ENCODE peak calls at places on chromosomes 3 and 15, in six cellular contexts. One of them, this sample, is unnamed.
A peak's percentile ranks its signal among the peaks of the same experiment; 100 is the strongest.

GRCh38 chr3:157427906-157428305 is 8.7 kb upstream of the PTX3 start:
- DNase-seq in heart left ventricle: no peak
- DNase-seq in spleen: no peak
- DNase-seq in GM23248: no peak
- DNase-seq in stomach: no peak
- DNase-seq in lower leg skin: no peak
- DNase-seq in this sample: peak; percentile 16

GRCh38 chr15:40234783-40235182 is 4.1 kb upstream of the PAK6 start:
- DNase-seq in heart left ventricle: no peak
- DNase-seq in spleen: no peak
- DNase-seq in GM23248: no peak
- DNase-seq in stomach: no peak
- DNase-seq in lower leg skin: no peak
- DNase-seq in this sample: no peak

GRCh38 chr3:153026026-153026425 is 136.0 kb upstream of the RAP2B start:
- DNase-seq in heart left ventricle: no peak
- DNase-seq in spleen: no peak
- DNase-seq in GM23248: peak; percentile 74
- DNase-seq in stomach: no peak
- DNase-seq in lower leg skin: no peak
- DNase-seq in this sample: no peak

GRCh38 chr3:146498002-146498736 is 28.8 kb upstream of the PLSCR2 start:
- DNase-seq in heart left ventricle: no peak
- DNase-seq in spleen: no peak
- DNase-seq in GM23248: no peak
- DNase-seq in stomach: no peak
- DNase-seq in lower leg skin: no peak
- DNase-seq in this sample: no peak

GRCh38 chr3:30227571-30228301 is 378.7 kb upstream of the TGFBR2 start:
- DNase-seq in heart left ventricle: no peak
- DNase-seq in spleen: no peak
- DNase-seq in GM23248: peak; percentile 89
- DNase-seq in stomach: no peak
- DNase-seq in lower leg skin: no peak
- DNase-seq in this sample: no peak

GRCh38 chr3:164416491-164417222 is 661.6 kb downstream of the SI start:
- DNase-seq in heart left ventricle: no peak
- DNase-seq in spleen: no peak
- DNase-seq in GM23248: peak; percentile 6
- DNase-seq in stomach: no peak
- DNase-seq in lower leg skin: no peak
- DNase-seq in this sample: no peak

GRCh38 chr3:85862893-85863455 is 904.2 kb downstream of the CADM2 start:
- DNase-seq in heart left ventricle: no peak
- DNase-seq in spleen: no peak
- DNase-seq in GM23248: no peak
- DNase-seq in stomach: no peak
- DNase-seq in lower leg skin: no peak
- DNase-seq in this sample: no peak

GRCh38 chr15:98658831-98659699 is 10.7 kb downstream of the IGF1R start:
- DNase-seq in heart left ventricle: no peak
- DNase-seq in spleen: no peak
- DNase-seq in GM23248: peak; percentile 74
- DNase-seq in stomach: no peak
- DNase-seq in lower leg skin: no peak
- DNase-seq in this sample: no peak

GRCh38 chr3:46297658-46298423 is 55.6 kb downstream of the CCR3 start:
- DNase-seq in heart left ventricle: peak; percentile 35
- DNase-seq in spleen: no peak
- DNase-seq in GM23248: peak; percentile 27
- DNase-seq in stomach: no peak
- DNase-seq in lower leg skin: no peak
- DNase-seq in this sample: no peak

GRCh38 chr3:145776782-145777408 is 384.1 kb downstream of the PLOD2 start:
- DNase-seq in heart left ventricle: no peak
- DNase-seq in spleen: no peak
- DNase-seq in GM23248: peak; percentile 69
- DNase-seq in stomach: peak; percentile 60
- DNase-seq in lower leg skin: no peak
- DNase-seq in this sample: no peak

GRCh38 chr3:27675287-27675686 is 46.8 kb downstream of the EOMES start:
- DNase-seq in heart left ventricle: no peak
- DNase-seq in spleen: no peak
- DNase-seq in GM23248: peak; percentile 58
- DNase-seq in stomach: no peak
- DNase-seq in lower leg skin: no peak
- DNase-seq in this sample: no peak

GRCh38 chr15:33112541-33113105 is 81.9 kb downstream of the FMN1 start:
- DNase-seq in heart left ventricle: no peak
- DNase-seq in spleen: no peak
- DNase-seq in GM23248: no peak
- DNase-seq in stomach: no peak
- DNase-seq in lower leg skin: no peak
- DNase-seq in this sample: no peak

GRCh38 chr3:38163117-38163870 is 2.0 kb upstream of the OXSR1 start:
- DNase-seq in heart left ventricle: no peak
- DNase-seq in spleen: no peak
- DNase-seq in GM23248: peak; percentile 33
- DNase-seq in stomach: no peak
- DNase-seq in lower leg skin: peak; percentile 50
- DNase-seq in this sample: no peak

GRCh38 chr15:84816694-84817460 is at the start of gene ALPK3:
- DNase-seq in heart left ventricle: peak; percentile 87
- DNase-seq in spleen: no peak
- DNase-seq in GM23248: no peak
- DNase-seq in stomach: peak; percentile 47
- DNase-seq in lower leg skin: peak; percentile 84
- DNase-seq in this sample: no peak

GRCh38 chr15:67130673-67131601 is 65.5 kb downstream of the SMAD3 start:
- DNase-seq in heart left ventricle: no peak
- DNase-seq in spleen: no peak
- DNase-seq in GM23248: peak; percentile 91
- DNase-seq in stomach: no peak
- DNase-seq in lower leg skin: no peak
- DNase-seq in this sample: no peak

GRCh38 chr3:101803152-101803782 is 24.3 kb downstream of the NXPE3 start:
- DNase-seq in heart left ventricle: no peak
- DNase-seq in spleen: peak; percentile 78
- DNase-seq in GM23248: peak; percentile 77
- DNase-seq in stomach: peak; percentile 42
- DNase-seq in lower leg skin: no peak
- DNase-seq in this sample: no peak

GRCh38 chr3:178270838-178271237 is 265.4 kb upstream of the KCNMB2 start:
- DNase-seq in heart left ventricle: no peak
- DNase-seq in spleen: no peak
- DNase-seq in GM23248: peak; percentile 58
- DNase-seq in stomach: no peak
- DNase-seq in lower leg skin: no peak
- DNase-seq in this sample: no peak

GRCh38 chr15:86055688-86056087 is 24.0 kb upstream of the AGBL1 start:
- DNase-seq in heart left ventricle: no peak
- DNase-seq in spleen: no peak
- DNase-seq in GM23248: no peak
- DNase-seq in stomach: no peak
- DNase-seq in lower leg skin: no peak
- DNase-seq in this sample: no peak

GRCh38 chr3:152321806-152322377 is 53.2 kb downstream of the MBNL1 start:
- DNase-seq in heart left ventricle: no peak
- DNase-seq in spleen: no peak
- DNase-seq in GM23248: no peak
- DNase-seq in stomach: no peak
- DNase-seq in lower leg skin: no peak
- DNase-seq in this sample: no peak

GRCh38 chr3:155554777-155555445 is 190.0 kb downstream of the PLCH1 start:
- DNase-seq in heart left ventricle: no peak
- DNase-seq in spleen: no peak
- DNase-seq in GM23248: no peak
- DNase-seq in stomach: no peak
- DNase-seq in lower leg skin: no peak
- DNase-seq in this sample: no peak

GRCh38 chr15:71749500-71749899 is 60.9 kb upstream of the NR2E3 start:
- DNase-seq in heart left ventricle: no peak
- DNase-seq in spleen: no peak
- DNase-seq in GM23248: no peak
- DNase-seq in stomach: no peak
- DNase-seq in lower leg skin: no peak
- DNase-seq in this sample: no peak

GRCh38 chr3:169390310-169390731 is 273.2 kb downstream of the MECOM start:
- DNase-seq in heart left ventricle: no peak
- DNase-seq in spleen: no peak
- DNase-seq in GM23248: peak; percentile 14
- DNase-seq in stomach: no peak
- DNase-seq in lower leg skin: no peak
- DNase-seq in this sample: no peak

GRCh38 chr3:149245738-149246451 is 24.3 kb upstream of the CP start:
- DNase-seq in heart left ventricle: no peak
- DNase-seq in spleen: no peak
- DNase-seq in GM23248: peak; percentile 86
- DNase-seq in stomach: no peak
- DNase-seq in lower leg skin: no peak
- DNase-seq in this sample: no peak
- H3K4me3 ChIP-seq in heart left ventricle: no peak overlapping the region
- H3K4me3 ChIP-seq in spleen: no peak overlapping the region
- H3K4me3 ChIP-seq in GM23248: peak overlapping the region; percentile 69
- H3K4me3 ChIP-seq in stomach: no peak overlapping the region
- H3K4me3 ChIP-seq in lower leg skin: no peak overlapping the region
- H3K4me3 ChIP-seq in this sample: no peak overlapping the region

GRCh38 chr3:105425153-105425502 is 58.4 kb downstream of the ALCAM start:
- DNase-seq in heart left ventricle: no peak
- DNase-seq in spleen: no peak
- DNase-seq in GM23248: no peak
- DNase-seq in stomach: no peak
- DNase-seq in lower leg skin: no peak
- DNase-seq in this sample: no peak
- H3K4me3 ChIP-seq in heart left ventricle: no peak overlapping the region
- H3K4me3 ChIP-seq in spleen: no peak overlapping the region
- H3K4me3 ChIP-seq in GM23248: no peak overlapping the region
- H3K4me3 ChIP-seq in stomach: no peak overlapping the region
- H3K4me3 ChIP-seq in lower leg skin: no peak overlapping the region
- H3K4me3 ChIP-seq in this sample: no peak overlapping the region

DNA sequence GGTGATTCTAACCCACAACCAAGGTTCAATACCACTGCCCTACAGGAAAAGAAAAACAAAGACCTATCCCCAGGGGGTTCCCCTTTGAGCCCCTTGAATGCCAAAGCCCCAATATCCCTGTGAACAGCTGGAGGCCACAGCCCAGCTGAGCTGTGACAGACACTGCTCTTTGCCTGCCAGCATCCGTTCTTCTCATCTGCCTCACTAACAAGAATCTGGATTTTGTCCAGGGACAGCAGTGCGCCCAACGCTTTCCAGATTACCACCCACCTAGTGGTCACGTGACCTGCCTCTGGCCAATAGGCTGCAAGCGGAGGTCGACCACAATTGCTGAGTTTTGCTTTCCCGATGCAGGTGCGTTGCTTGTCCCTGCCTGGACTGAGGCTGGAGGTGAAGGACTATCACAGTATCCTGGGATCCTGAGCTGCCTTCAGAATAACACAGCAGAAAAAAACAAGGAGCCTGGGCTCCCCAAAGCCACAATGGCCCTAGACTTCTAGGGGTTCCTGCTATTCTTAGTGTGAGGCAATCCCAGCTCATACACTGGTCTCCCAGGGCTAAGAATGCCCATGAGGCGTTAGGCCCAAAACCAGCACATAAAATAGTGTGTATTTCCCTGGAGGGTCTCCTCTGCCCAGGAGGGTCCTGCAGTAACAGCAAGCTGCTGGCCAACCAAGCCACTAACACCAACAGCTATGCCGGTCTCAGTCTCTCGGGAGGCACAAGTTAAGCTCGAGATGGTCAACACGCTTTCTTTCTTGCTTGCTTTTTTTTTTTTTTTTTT is 13.8 kb downstream of the BDH1 start:
- DNase-seq in heart left ventricle: peak; percentile 82
- DNase-seq in spleen: no peak
- DNase-seq in GM23248: peak; percentile 86
- DNase-seq in stomach: no peak
- DNase-seq in lower leg skin: peak; percentile 87
- DNase-seq in this sample: peak; percentile 71
- H3K4me3 ChIP-seq in heart left ventricle: no peak overlapping the region
- H3K4me3 ChIP-seq in spleen: no peak overlapping the region
- H3K4me3 ChIP-seq in GM23248: no peak overlapping the region
- H3K4me3 ChIP-seq in stomach: no peak overlapping the region
- H3K4me3 ChIP-seq in lower leg skin: no peak overlapping the region
- H3K4me3 ChIP-seq in this sample: peak overlapping the region; percentile 2

DNA sequence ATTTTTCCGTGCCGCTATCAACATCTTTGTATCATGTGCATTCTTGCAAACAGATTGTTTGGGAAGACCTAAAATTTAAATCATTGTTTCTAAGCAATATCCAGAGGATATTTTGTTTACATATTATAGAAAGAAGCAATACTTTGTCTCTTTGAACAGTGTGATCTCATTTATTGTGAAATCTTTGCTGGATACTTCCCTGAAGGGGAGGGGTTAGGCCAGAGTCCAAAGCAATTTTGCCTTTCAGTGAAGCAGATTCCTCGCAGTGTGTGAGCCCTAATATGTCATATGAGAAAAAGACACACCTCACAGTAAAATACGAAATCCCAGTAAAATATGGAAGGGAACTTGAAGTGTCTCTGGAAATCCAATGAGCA is 158.7 kb upstream of the SLCO3A1 start:
- DNase-seq in heart left ventricle: peak; percentile 54
- DNase-seq in spleen: no peak
- DNase-seq in GM23248: peak; percentile 83
- DNase-seq in stomach: no peak
- DNase-seq in lower leg skin: peak; percentile 89
- DNase-seq in this sample: no peak
- H3K4me3 ChIP-seq in heart left ventricle: no peak overlapping the region
- H3K4me3 ChIP-seq in spleen: no peak overlapping the region
- H3K4me3 ChIP-seq in GM23248: peak overlapping the region; percentile 54
- H3K4me3 ChIP-seq in stomach: peak overlapping the region; percentile 13
- H3K4me3 ChIP-seq in lower leg skin: no peak overlapping the region
- H3K4me3 ChIP-seq in this sample: no peak overlapping the region

GRCh38 chr15:29102911-29103824 is 166.5 kb downstream of the NSMCE3 start:
- DNase-seq in heart left ventricle: peak; percentile 42
- DNase-seq in spleen: peak; percentile 76
- DNase-seq in GM23248: peak; percentile 65
- DNase-seq in stomach: no peak
- DNase-seq in lower leg skin: no peak
- DNase-seq in this sample: no peak
- H3K4me3 ChIP-seq in heart left ventricle: peak overlapping the region; percentile 30
- H3K4me3 ChIP-seq in spleen: no peak overlapping the region
- H3K4me3 ChIP-seq in GM23248: peak overlapping the region; percentile 61
- H3K4me3 ChIP-seq in stomach: peak overlapping the region; percentile 33
- H3K4me3 ChIP-seq in lower leg skin: no peak overlapping the region
- H3K4me3 ChIP-seq in this sample: peak overlapping the region; percentile 49